ENCODE peak calls at places on chromosomes 7 and 10, in four cellular contexts. J, H, Z and K are unnamed samples.

GRCh38 chr10:78640981-78641646 is 427.7 kb upstream of the ZMIZ1 start:
- DNase-seq in J (no peak), H (no peak), Z (no peak), K (no peak)

GRCh38 chr10:27747096-27747451 is 1.5 kb upstream of the MKX start:
- DNase-seq in J (no peak), H (no peak), Z (no peak), K (no peak)

GRCh38 chr10:85642082-85642420 is 724.5 kb downstream of the GRID1 start:
- DNase-seq in J (no peak), H (no peak), Z (no peak), K (no peak)

GRCh38 chr10:98376485-98376884 is 38.5 kb downstream of the PYROXD2 start:
- DNase-seq in J (no peak), H (no peak), Z (no peak), K (no peak)

GRCh38 chr10:62015994-62016393 is 114.5 kb downstream of the ARID5B start:
- DNase-seq in J (no peak), H (no peak), Z (no peak), K (no peak)

GRCh38 chr7:154853727-154854095 is 149.2 kb downstream of the PAXIP1 start:
- DNase-seq in J (no peak), H (no peak), Z (no peak), K (no peak)

GRCh38 chr7:157633465-157634185 is 296.8 kb downstream of the DNAJB6 start:
- DNase-seq in J (no peak), H (no peak), Z (no peak), K (no peak)

GRCh38 chr7:14738086-14738485 is 164.5 kb downstream of the DGKB start:
- DNase-seq in J (no peak), H (no peak), Z (no peak), K (no peak)

GRCh38 chr10:49611815-49612512 is 1.9 kb downstream of the SLC18A3 start:
- DNase-seq in J (no peak), H (no peak), Z (no peak), K (no peak)

GRCh38 chr7:135930565-135931423 is 46.4 kb downstream of the MTPN start:
- DNase-seq in J (no peak), H (no peak), Z (no peak), K (no peak)

GRCh38 chr10:14758994-14759664 is 15.6 kb downstream of the FAM107B start:
- DNase-seq in J (no peak), H (peak; percentile 33), Z (no peak), K (peak; percentile 67)

GRCh38 chr10:62233494-62234283 is 35.0 kb downstream of the RTKN2 start:
- DNase-seq in J (no peak), H (no peak), Z (no peak), K (no peak)

GRCh38 chr7:157555308-157555707 is 218.5 kb downstream of the DNAJB6 start:
- DNase-seq in J (no peak), H (peak; percentile 42), Z (no peak), K (no peak)

GRCh38 chr7:134513169-134513752 is 14.1 kb upstream of the AKR1B10 start:
- DNase-seq in J (peak; percentile 22), H (peak; percentile 18), Z (peak; percentile 65), K (no peak)

DNA sequence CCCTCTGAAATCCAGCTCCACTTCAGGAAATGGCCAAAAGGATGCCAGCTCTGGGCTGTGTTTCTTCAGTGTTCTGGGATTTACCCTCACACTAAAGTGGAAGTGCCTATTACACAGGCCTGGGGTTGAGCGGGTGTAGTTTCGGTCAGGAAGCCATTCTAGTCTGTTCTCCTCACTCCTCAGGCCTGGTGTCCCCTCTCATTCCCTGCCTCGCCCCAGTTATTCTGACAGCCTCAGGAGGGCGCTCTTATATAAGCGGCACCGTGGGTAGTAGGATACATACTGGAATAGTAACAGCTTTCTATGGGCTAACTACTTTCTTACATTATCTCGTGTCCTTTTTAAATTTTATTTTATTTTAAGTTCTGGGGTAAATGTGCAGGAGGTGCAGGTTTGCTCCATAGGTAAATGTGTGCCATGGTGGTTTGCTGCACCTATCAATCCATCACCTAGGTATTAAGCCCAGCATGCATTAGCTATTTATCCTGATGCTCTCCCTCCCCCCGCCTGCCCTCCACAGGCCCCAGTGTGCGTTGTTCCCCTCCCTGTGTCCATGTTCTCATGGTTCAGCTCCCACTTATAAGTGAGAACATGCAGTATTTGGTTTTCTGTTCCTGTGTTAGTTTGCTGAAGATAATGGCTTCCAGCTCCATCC is 12.2 kb upstream of the LGI1 start:
- DNase-seq in J (no peak), H (no peak), Z (no peak), K (no peak)
- TF ChIP-seq CTCF in J (no peak), H (peak; percentile 36), Z (peak; percentile 12), K (no peak)

DNA sequence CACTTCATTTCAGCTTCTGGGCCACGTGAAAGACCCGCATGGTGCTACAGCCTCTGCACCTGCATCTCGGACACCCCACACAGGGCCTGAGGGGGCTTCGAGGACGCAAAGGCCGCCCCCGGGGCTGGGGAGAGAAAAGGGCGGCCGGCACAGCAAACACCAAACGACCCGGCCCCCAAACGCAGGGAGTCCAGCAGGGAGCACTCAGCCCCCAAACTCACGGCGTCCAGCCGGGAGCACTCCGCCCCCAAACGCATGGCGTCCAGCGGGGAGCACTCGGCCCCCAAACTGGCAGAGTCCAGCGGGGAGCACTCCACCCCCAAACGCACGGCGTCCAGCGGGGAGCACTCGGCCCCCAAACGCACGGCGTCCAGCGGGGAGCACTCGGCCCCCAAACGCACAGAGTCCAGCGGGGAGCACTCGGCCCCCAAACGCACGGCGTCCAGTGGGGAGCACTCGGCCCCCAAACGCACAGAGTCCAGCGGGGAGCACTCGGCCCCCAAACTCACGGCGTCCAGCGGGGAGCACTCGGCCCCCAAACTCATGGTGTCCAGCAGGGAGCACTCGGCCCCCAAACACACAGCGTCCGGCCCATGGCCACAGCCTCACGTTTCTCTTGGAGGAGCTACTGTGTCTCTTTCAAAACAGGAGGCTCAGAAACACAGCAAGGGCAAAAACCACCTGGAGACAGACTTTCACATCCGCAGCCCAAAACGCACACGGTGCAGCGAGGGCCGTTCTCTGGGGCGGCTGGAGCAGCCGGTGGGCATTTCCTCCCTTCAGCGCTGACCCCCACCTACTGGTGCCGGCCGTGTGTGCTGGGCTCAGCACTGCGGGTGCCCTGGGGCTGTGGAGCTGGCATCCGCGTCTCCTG is 27.0 kb upstream of the UTF1 start:
- DNase-seq in J (no peak), H (no peak), Z (no peak), K (no peak)
- H3K9me3 ChIP-seq in J (no peaks in the 10 kb centered on the region), H (no peaks in the 10 kb centered on the region), Z (no peaks in the 10 kb centered on the region), K (no peaks in the 10 kb centered on the region)

DNA sequence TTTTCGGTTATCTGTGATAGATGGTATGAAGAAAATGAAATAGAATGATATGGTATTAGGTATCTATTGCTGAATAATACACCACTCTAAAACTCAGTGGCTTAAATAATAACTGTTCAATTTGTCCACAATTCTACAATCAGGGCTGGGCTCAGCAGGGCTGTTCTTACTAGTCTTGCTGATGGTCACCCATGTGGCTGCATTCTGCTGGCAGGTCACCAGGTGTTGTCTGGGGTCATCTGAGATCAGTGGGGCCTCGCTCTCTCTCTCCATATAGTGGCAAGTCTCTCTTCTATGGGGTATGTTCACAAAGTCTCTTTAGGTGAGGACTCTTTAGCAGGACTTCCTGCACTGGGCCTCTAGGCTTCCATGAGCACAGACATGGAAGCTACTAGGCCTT is 130.4 kb upstream of the SORCS3 start:
- DNase-seq in J (no peak), H (no peak), Z (no peak), K (no peak)
- H3K4me3 ChIP-seq in J (no peak overlapping the region), H (no peak overlapping the region), Z (no peak overlapping the region), K (no peak overlapping the region)

GRCh38 chr7:107579881-107580715 is at the start of gene BCAP29:
- DNase-seq in J (peak; percentile 68), H (peak; percentile 81), Z (peak; percentile 84), K (peak; percentile 76)
- TF ChIP-seq CTCF in J (no peak), H (no peak), Z (peak; percentile 31), K (no peak)

GRCh38 chr7:57487957-57488356 is 38.0 kb downstream of the ZNF716 start:
- DNase-seq in J (no peak), H (no peak), Z (no peak), K (no peak)
- H3K9me3 ChIP-seq in J (peaks cover 11% of the 10 kb centered on the region), H (peaks cover 2% of the 10 kb centered on the region), Z (no peaks in the 10 kb centered on the region), K (no peaks in the 10 kb centered on the region)

GRCh38 chr10:70109064-70109729 is 23.4 kb downstream of the AIFM2 start:
- DNase-seq in J (no peak), H (no peak), Z (no peak), K (peak; percentile 30)
- H3K4me3 ChIP-seq in J (no peak overlapping the region), H (no peak overlapping the region), Z (no peak overlapping the region), K (no peak overlapping the region)

GRCh38 chr7:104826140-104826539 is 187.9 kb upstream of the KMT2E start:
- DNase-seq in J (no peak), H (no peak), Z (no peak), K (no peak)
- TF ChIP-seq CTCF in J (no peak), H (no peak), Z (no peak), K (no peak)

GRCh38 chr7:64078699-64078994 is 33.4 kb downstream of the ZNF727 start:
- DNase-seq in J (no peak), H (no peak), Z (no peak), K (no peak)
- H3K9me3 ChIP-seq in J (peaks cover 46% of the 10 kb centered on the region), H (peaks cover 80% of the 10 kb centered on the region), Z (peaks cover 3% of the 10 kb centered on the region), K (no peaks in the 10 kb centered on the region)